ENCODE peak calls at places on chromosomes 13 and 19, in nine cellular contexts. L is breast epithelium, Y is Peyer's patch, X is ovary, H is K562, N is right lobe of liver, U is heart left ventricle, M is tibial nerve, Z is stomach. G is an unnamed sample. For H3K4me1, the result is how much of the 10 kb centered on the place peaks cover.

GRCh38 chr13:76383671-76384461 is 502.3 kb downstream of the KCTD12 start:
- DNase-seq in L (no peak), Y (peak), X (peak), H (no peak), N (no peak), U (peak), M (no peak), Z (no peak), G (no peak)

GRCh38 chr19:44718441-44719261 is 19.7 kb downstream of the CEACAM16 start:
- DNase-seq in L (peak), Y (peak), X (peak), H (no peak), N (peak), U (peak), M (no peak), Z (peak), G (peak)

GRCh38 chr19:46618670-46619231 is 6.1 kb downstream of the PTGIR start:
- DNase-seq in L (no peak), Y (no peak), X (no peak), H (peak), N (no peak), U (no peak), M (no peak), Z (peak), G (no peak)

GRCh38 chr19:45262570-45262969 is 11.5 kb downstream of the MARK4 start:
- DNase-seq in L (no peak), Y (no peak), X (no peak), H (peak), N (no peak), U (no peak), M (no peak), Z (no peak), G (no peak)

GRCh38 chr13:100526299-100527030 is 62.1 kb downstream of the GGACT start:
- DNase-seq in L (no peak), Y (no peak), X (no peak), H (no peak), N (no peak), U (no peak), M (no peak), Z (no peak), G (no peak)

GRCh38 chr13:101875091-101875490 is 422.6 kb downstream of the ITGBL1 start:
- DNase-seq in L (no peak), Y (no peak), X (no peak), H (no peak), N (no peak), U (no peak), M (no peak), Z (no peak), G (no peak)

GRCh38 chr19:52599241-52599640 is 29.2 kb downstream of the ZNF701 start:
- DNase-seq in L (no peak), Y (no peak), X (no peak), H (no peak), N (no peak), U (no peak), M (no peak), Z (no peak), G (no peak)

GRCh38 chr19:56114711-56115110 is 6.4 kb downstream of the ZNF787 start:
- DNase-seq in L (no peak), Y (no peak), X (no peak), H (no peak), N (no peak), U (no peak), M (no peak), Z (no peak), G (no peak)

GRCh38 chr13:47017476-47017875 is 120.6 kb upstream of the HTR2A start:
- DNase-seq in L (no peak), Y (no peak), X (no peak), H (no peak), N (no peak), U (no peak), M (no peak), Z (no peak), G (no peak)

GRCh38 chr19:35742121-35742724 is at the start of gene IGFLR1:
- DNase-seq in L (no peak), Y (peak), X (no peak), H (no peak), N (no peak), U (no peak), M (no peak), Z (peak), G (no peak)

GRCh38 chr19:53965091-53965490 is 2.4 kb downstream of the CACNG8 start:
- DNase-seq in L (no peak), Y (no peak), X (no peak), H (no peak), N (no peak), U (no peak), M (no peak), Z (no peak), G (no peak)

GRCh38 chr19:11423164-11423803 is 4.2 kb upstream of the RGL3 start:
- DNase-seq in L (no peak), Y (no peak), X (peak), H (no peak), N (no peak), U (no peak), M (no peak), Z (no peak), G (no peak)

GRCh38 chr13:113096745-113097305 is 8.8 kb upstream of the F7 start:
- DNase-seq in L (no peak), Y (no peak), X (no peak), H (no peak), N (no peak), U (no peak), M (no peak), Z (no peak), G (no peak)

GRCh38 chr13:79679334-79679733 is 198.4 kb downstream of the NDFIP2 start:
- DNase-seq in L (peak), Y (peak), X (peak), H (peak), N (peak), U (peak), M (peak), Z (peak), G (peak)

GRCh38 chr19:1747285-1748114 is 5.8 kb upstream of the ONECUT3 start:
- DNase-seq in L (no peak), Y (no peak), X (no peak), H (peak), N (no peak), U (no peak), M (no peak), Z (peak), G (no peak)

GRCh38 chr13:112818040-112818697 is 128.3 kb downstream of the ATP11A start:
- DNase-seq in L (no peak), Y (peak), X (no peak), H (no peak), N (no peak), U (no peak), M (no peak), Z (peak), G (no peak)

GRCh38 chr19:50328257-50329145 is 676 bp downstream of the KCNC3 start:
- DNase-seq in L (no peak), Y (no peak), X (no peak), H (peak), N (peak), U (no peak), M (no peak), Z (no peak), G (no peak)

GRCh38 chr13:63297162-63297561 is 1881.5 kb upstream of the PCDH20 start:
- DNase-seq in L (no peak), Y (no peak), X (no peak), H (no peak), N (no peak), U (no peak), M (no peak), Z (no peak), G (no peak)

GRCh38 chr19:4988770-4989251 is 19.9 kb downstream of the KDM4B start:
- DNase-seq in L (no peak), Y (no peak), X (peak), H (no peak), N (no peak), U (peak), M (no peak), Z (no peak), G (peak)

GRCh38 chr13:78787189-78787588 is 128.2 kb upstream of the OBI1 start:
- DNase-seq in L (no peak), Y (no peak), X (no peak), H (peak), N (no peak), U (no peak), M (no peak), Z (no peak), G (no peak)

GRCh38 chr19:54959840-54960239 is 6.3 kb upstream of the NLRP2 start:
- DNase-seq in L (no peak), Y (no peak), X (no peak), H (peak), N (no peak), U (no peak), M (no peak), Z (no peak), G (no peak)

GRCh38 chr13:41614671-41615519 is 157.5 kb downstream of the RGCC start:
- DNase-seq in L (no peak), Y (no peak), X (peak), H (no peak), N (no peak), U (no peak), M (no peak), Z (no peak), G (peak)

GRCh38 chr19:58476498-58477015 is 405 bp downstream of the ZNF446 start:
- DNase-seq in L (no peak), Y (no peak), X (no peak), H (peak), N (no peak), U (peak), M (no peak), Z (no peak), G (no peak)

GRCh38 chr13:29991343-29991742 is 140.9 kb upstream of the UBL3 start:
- DNase-seq in L (no peak), Y (no peak), X (no peak), H (no peak), N (no peak), U (no peak), M (no peak), Z (no peak), G (no peak)

GRCh38 chr19:34253711-34254551 is 423 bp upstream of the GARRE1 start:
- DNase-seq in L (peak), Y (peak), X (peak), H (peak), N (peak), U (peak), M (no peak), Z (no peak), G (peak)

GRCh38 chr13:27004389-27004788 is 167.2 kb downstream of the USP12 start:
- DNase-seq in L (no peak), Y (no peak), X (no peak), H (no peak), N (no peak), U (no peak), M (no peak), Z (no peak), G (no peak)

GRCh38 chr13:27005556-27005955 is 166.1 kb downstream of the USP12 start:
- DNase-seq in L (no peak), Y (no peak), X (no peak), H (no peak), N (no peak), U (no peak), M (no peak), Z (no peak), G (no peak)

GRCh38 chr13:27006519-27007161 is 165.0 kb downstream of the USP12 start:
- DNase-seq in L (no peak), Y (no peak), X (no peak), H (no peak), N (no peak), U (no peak), M (no peak), Z (peak), G (no peak)

GRCh38 chr13:27005976-27006518 is 165.6 kb downstream of the USP12 start:
- DNase-seq in L (no peak), Y (no peak), X (no peak), H (no peak), N (no peak), U (no peak), M (no peak), Z (no peak), G (no peak)

GRCh38 chr13:27004866-27005265 is 166.7 kb downstream of the USP12 start:
- DNase-seq in L (no peak), Y (no peak), X (no peak), H (no peak), N (no peak), U (no peak), M (no peak), Z (no peak), G (no peak)
- H3K27ac ChIP-seq in L (no peak), Y (no peak), X (no peak), H (no peak), N (no peak), U (no peak), M (no peak), Z (no peak), G (no peak)

GRCh38 chr13:40271931-40272775 is 394.3 kb downstream of the FOXO1 start:
- DNase-seq in L (peak), Y (peak), X (peak), H (no peak), N (no peak), U (peak), M (peak), Z (peak), G (peak)
- H3K4me1 ChIP-seq in L (under half), Y (under half), X (under half), H (under half), N (under half), U (under half), M (under half), Z (under half), G (under half)

DNA sequence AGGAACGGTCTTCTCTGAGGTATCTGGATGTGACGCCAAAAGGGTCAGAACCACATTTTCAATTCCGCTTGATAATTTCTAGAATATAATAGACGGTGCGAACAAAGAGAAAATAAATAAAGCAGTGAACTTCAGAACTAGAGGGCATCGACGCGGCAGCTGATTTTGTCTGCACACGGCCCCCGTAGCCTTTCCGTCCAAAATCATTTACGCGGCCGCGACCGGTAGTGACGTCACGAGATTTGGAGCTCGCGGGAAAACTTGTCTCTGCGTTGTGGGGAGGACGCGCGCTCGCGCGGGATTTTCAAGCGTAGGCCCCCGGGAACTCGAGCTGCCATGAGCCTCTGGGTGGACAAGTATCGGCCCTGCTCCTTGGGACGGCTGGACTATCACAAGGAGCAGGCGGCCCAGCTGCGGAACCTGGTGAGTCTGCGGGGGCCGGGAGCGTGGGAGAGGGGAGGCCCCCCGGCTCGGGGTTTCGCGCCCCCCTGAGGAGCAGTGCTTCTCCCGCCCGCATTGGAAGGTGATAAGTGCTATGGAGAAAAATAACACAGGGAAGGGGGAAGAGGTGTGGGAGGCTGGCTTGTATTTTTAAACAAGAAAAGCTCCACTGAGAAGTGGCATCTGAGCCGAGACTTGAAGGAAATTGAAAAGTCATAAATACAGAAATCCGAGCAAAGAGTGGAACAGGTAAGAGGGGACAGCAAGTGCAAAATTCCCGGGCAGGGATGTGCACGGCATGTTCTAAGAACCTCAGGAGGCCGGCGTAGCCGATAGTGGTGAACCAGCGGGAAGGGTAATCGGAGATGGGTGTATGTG is at the start of gene RFC3:
- DNase-seq in L (peak), Y (peak), X (peak), H (peak), N (peak), U (peak), M (peak), Z (peak), G (peak)
- TF ChIP-seq POLR2A in L (no peak), Y (no peak), X (no peak), H (peak), N (no peak), U (peak), M (no peak), Z (no peak), G (peak)

DNA sequence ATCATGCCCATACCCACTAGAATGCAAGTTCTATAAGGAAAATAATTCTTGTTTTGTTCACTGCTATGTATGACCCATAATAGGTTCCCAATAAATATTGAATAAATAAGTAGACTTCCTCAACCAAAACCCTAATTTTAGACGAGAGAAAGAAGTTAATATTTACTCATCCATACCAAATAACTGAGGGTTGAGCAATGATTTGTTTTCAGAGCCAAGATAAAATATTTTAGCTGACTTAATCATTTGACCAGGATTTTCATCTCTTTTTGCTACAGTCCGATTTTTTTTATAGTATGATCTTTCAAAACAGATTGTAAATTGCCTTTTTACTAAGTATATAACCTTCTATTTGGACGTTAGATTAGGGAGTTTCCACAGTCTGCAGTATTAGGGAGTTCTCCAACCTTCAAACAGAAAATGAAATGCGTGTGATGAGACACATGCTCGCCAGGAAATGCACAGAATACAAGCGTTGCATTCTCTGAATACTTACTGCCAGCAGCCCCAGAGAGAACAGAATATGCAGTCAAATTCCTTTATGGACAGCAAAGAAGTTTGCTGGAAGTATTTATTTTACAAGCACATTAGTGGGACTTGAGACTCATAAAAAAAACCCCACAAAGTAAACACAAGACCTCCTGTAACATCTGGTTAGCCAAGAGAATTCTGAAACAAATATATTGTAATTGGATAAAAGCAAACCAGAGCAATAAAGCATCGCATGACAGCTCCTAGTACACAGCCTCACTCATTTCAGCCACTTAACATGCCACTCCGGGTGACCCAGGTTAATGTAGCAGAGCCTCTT is 230.0 kb downstream of the MYO16 start:
- DNase-seq in L (no peak), Y (no peak), X (no peak), H (no peak), N (no peak), U (no peak), M (no peak), Z (no peak), G (no peak)
- H3K27ac ChIP-seq in L (no peak), Y (no peak), X (no peak), H (no peak), N (no peak), U (no peak), M (no peak), Z (no peak), G (no peak)

DNA sequence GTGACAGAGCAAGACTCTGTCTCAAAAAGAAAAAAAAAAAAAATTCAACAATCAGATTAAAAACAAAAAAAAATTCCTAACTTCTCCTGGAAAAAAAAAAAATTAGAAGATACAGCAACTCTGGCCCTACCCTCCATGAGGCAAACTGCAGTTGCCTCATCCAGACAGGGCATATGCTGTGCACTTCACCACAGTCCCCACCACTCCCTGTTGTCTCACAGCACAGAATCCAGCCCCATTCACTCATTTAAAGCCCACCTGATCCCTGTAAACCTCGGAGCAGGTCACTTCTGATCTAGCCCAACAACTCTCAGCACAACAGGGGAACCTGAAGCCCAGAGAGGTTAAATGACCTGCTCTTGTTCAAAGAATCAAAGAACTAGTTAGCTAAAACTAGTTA is 24.9 kb downstream of the RHPN2 start:
- DNase-seq in L (no peak), Y (no peak), X (no peak), H (no peak), N (no peak), U (no peak), M (no peak), Z (no peak), G (no peak)
- H3K4me1 ChIP-seq in L (under half), Y (under half), X (under half), H (under half), N (half or more), U (under half), M (under half), Z (under half), G (under half)

G was measured in uterus.